ENCODE peak calls at places on chromosomes 11 and 22, in four cellular contexts. One of them, this sample, is unnamed.

GRCh38 chr11:34345012-34345804 is 12.6 kb downstream of the ABTB2 start:
- DNase-seq in tibial artery: peak
- DNase-seq in transverse colon: no peak
- DNase-seq in fibroblast of the aortic adventitia: peak
- DNase-seq in this sample: peak

GRCh38 chr11:114618139-114618538 is 22.6 kb upstream of the NXPE4 start:
- DNase-seq in tibial artery: no peak
- DNase-seq in transverse colon: no peak
- DNase-seq in fibroblast of the aortic adventitia: no peak
- DNase-seq in this sample: no peak

GRCh38 chr22:37061611-37062365 is 10.2 kb downstream of the KCTD17 start:
- DNase-seq in tibial artery: no peak
- DNase-seq in transverse colon: no peak
- DNase-seq in fibroblast of the aortic adventitia: no peak
- DNase-seq in this sample: no peak

GRCh38 chr22:26585104-26585790 is 4.7 kb downstream of the TPST2 start:
- DNase-seq in tibial artery: peak
- DNase-seq in transverse colon: no peak
- DNase-seq in fibroblast of the aortic adventitia: peak
- DNase-seq in this sample: peak

GRCh38 chr11:72930011-72930410 is 115.8 kb downstream of the ATG16L2 start:
- DNase-seq in tibial artery: no peak
- DNase-seq in transverse colon: no peak
- DNase-seq in fibroblast of the aortic adventitia: peak
- DNase-seq in this sample: peak

GRCh38 chr11:21567628-21568290 is 625.1 kb upstream of the ANO5 start:
- DNase-seq in tibial artery: no peak
- DNase-seq in transverse colon: no peak
- DNase-seq in fibroblast of the aortic adventitia: no peak
- DNase-seq in this sample: no peak

GRCh38 chr11:117197516-117198456 is 1.4 kb upstream of the TAGLN start:
- DNase-seq in tibial artery: peak
- DNase-seq in transverse colon: peak
- DNase-seq in fibroblast of the aortic adventitia: no peak
- DNase-seq in this sample: no peak

GRCh38 chr11:32610926-32611325 is 27.3 kb downstream of the EIF3M start:
- DNase-seq in tibial artery: no peak
- DNase-seq in transverse colon: no peak
- DNase-seq in fibroblast of the aortic adventitia: no peak
- DNase-seq in this sample: no peak

GRCh38 chr11:76629133-76629852 is 41.3 kb downstream of the LRRC32 start:
- DNase-seq in tibial artery: peak
- DNase-seq in transverse colon: peak
- DNase-seq in fibroblast of the aortic adventitia: peak
- DNase-seq in this sample: peak

GRCh38 chr22:24156146-24156914 is 25.0 kb upstream of the SUSD2 start:
- DNase-seq in tibial artery: no peak
- DNase-seq in transverse colon: peak
- DNase-seq in fibroblast of the aortic adventitia: peak
- DNase-seq in this sample: peak

DNA sequence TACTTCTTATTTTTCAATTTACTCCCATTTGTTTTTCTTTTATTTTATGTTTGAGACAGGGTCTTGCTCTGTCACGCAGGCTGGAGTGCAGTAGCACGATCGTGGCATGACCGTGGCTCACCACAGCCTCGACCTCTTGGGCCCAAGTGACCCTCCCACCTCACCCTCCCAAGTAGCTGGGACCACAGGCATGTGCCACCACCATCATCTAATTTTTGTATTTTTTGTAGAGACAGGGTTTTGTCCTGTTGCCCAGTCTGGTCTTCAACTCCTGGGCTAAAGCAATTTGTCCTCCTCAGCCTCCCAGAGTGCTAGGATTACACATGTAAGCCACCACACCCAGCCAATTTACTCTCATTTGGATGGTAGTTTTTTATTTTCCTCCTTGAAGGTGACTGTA is 679.3 kb upstream of the CCDC179 start:
- DNase-seq in tibial artery: no peak
- DNase-seq in transverse colon: no peak
- DNase-seq in fibroblast of the aortic adventitia: no peak
- DNase-seq in this sample: peak
- H3K4me3 ChIP-seq in tibial artery: no peak
- H3K4me3 ChIP-seq in transverse colon: no peak
- H3K4me3 ChIP-seq in fibroblast of the aortic adventitia: no peak
- H3K4me3 ChIP-seq in this sample: no peak

DNA sequence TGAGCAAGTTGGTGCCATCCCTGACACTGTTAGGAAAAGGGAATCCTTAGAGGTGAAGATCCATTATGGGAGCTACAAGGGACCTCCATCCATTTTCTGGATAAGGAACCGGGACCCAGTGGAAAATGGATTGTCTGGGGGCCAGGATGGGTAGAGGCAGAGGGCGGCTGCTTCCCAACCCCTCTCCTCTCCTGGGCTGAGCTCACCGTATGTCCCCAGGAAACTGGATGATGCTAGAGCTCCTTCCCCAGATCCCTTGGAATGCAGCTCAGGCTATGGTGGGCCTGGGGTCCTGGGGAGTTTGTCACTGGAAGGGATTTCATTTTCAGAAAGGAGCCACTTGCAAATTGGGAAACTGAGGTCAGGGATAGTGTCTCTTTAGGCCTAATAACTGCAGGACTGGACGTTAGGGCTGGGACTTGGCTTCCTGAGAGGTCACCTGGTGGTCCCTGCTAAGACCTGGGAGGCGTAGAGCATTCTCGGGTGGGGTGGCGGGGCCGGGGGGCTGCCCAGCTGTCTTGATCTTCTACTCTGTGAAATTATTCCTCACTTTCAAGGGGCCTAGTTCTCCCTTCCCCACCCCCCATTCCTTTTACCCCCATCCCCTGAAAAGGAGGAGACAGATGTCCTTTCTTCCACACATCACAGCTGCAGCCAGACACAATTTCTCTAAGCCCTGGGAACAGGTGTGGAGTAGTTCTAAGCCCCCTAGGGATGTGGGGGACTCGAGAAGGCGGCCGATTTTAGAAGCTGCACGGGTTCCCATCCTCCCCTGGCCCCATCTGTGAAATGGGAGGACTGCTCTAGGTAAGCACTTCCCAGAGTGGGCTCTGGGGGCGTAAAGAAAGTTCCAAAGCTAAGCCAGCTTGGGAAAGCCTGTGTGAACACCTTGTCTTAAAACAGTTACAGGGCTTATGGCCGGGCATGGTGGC is 99.8 kb downstream of the PKNOX2 start:
- DNase-seq in tibial artery: no peak
- DNase-seq in transverse colon: no peak
- DNase-seq in fibroblast of the aortic adventitia: no peak
- DNase-seq in this sample: no peak
- H3K4me3 ChIP-seq in tibial artery: no peak
- H3K4me3 ChIP-seq in transverse colon: no peak
- H3K4me3 ChIP-seq in fibroblast of the aortic adventitia: no peak
- H3K4me3 ChIP-seq in this sample: no peak

DNA sequence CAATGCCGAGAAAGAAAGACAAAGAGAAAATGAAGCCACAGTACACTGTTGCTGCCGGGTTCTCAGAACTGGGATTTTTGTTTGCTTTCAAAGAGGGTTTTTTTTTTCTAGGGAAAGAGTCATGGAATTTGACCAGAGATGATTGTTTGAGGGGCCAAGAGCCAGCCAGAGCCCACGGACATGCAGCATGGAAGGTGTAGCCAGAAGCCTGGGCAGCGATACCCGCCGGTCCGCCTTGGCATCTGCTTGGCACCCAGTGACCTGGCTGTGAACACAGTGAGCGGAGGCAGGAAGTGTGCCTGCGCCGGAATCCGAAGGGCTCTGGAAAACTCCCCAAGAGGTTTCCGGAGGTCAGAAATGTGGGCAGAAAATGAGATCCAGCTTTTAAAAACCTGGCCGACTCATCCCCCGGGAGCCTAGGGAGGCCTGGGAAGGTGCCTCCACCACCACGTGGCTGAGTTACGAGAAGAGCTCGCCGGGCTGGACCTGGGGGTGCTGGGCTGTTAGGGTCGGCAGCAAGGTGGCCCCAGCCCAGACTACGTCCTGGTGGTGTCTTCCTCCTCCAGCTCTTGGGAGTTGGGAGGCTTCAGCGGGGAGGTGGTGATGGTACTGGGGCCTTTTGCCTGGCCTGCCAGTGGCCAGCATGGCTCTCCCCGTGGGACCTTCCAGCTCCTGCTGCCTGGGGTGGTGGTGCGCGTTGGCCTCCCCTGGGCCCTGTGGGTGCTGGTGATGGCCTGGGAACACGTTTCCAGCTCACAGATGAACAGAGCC is 61.6 kb upstream of the PPARA start:
- DNase-seq in tibial artery: peak
- DNase-seq in transverse colon: no peak
- DNase-seq in fibroblast of the aortic adventitia: peak
- DNase-seq in this sample: peak
- H3K4me3 ChIP-seq in tibial artery: peak
- H3K4me3 ChIP-seq in transverse colon: peak
- H3K4me3 ChIP-seq in fibroblast of the aortic adventitia: peak
- H3K4me3 ChIP-seq in this sample: peak

GRCh38 chr11:125404811-125405481 is 91.1 kb downstream of the FEZ1 start:
- DNase-seq in tibial artery: peak
- DNase-seq in transverse colon: peak
- DNase-seq in fibroblast of the aortic adventitia: peak
- DNase-seq in this sample: peak
- H3K4me3 ChIP-seq in tibial artery: no peak
- H3K4me3 ChIP-seq in transverse colon: no peak
- H3K4me3 ChIP-seq in fibroblast of the aortic adventitia: no peak
- H3K4me3 ChIP-seq in this sample: no peak

GRCh38 chr22:21951062-21951461 is 1.6 kb downstream of the PPM1F start:
- DNase-seq in tibial artery: no peak
- DNase-seq in transverse colon: no peak
- DNase-seq in fibroblast of the aortic adventitia: no peak
- DNase-seq in this sample: no peak

GRCh38 chr22:21949569-21949918 is 3.1 kb downstream of the PPM1F start:
- DNase-seq in tibial artery: no peak
- DNase-seq in transverse colon: no peak
- DNase-seq in fibroblast of the aortic adventitia: no peak
- DNase-seq in this sample: no peak

GRCh38 chr22:21948824-21949568 is 3.7 kb downstream of the PPM1F start:
- DNase-seq in tibial artery: no peak
- DNase-seq in transverse colon: no peak
- DNase-seq in fibroblast of the aortic adventitia: no peak
- DNase-seq in this sample: no peak

GRCh38 chr22:21948390-21948789 is 4.3 kb downstream of the PPM1F start:
- DNase-seq in tibial artery: no peak
- DNase-seq in transverse colon: no peak
- DNase-seq in fibroblast of the aortic adventitia: no peak
- DNase-seq in this sample: no peak

GRCh38 chr22:21949948-21950347 is 2.7 kb downstream of the PPM1F start:
- DNase-seq in tibial artery: no peak
- DNase-seq in transverse colon: no peak
- DNase-seq in fibroblast of the aortic adventitia: no peak
- DNase-seq in this sample: no peak
- H3K4me3 ChIP-seq in tibial artery: no peak
- H3K4me3 ChIP-seq in transverse colon: no peak
- H3K4me3 ChIP-seq in fibroblast of the aortic adventitia: no peak
- H3K4me3 ChIP-seq in this sample: no peak

GRCh38 chr22:17997456-17997855 is 26.9 kb downstream of the MICAL3 start:
- DNase-seq in tibial artery: no peak
- DNase-seq in transverse colon: no peak
- DNase-seq in fibroblast of the aortic adventitia: no peak
- DNase-seq in this sample: no peak

GRCh38 chr22:17990942-17991341 is 33.4 kb downstream of the MICAL3 start:
- DNase-seq in tibial artery: no peak
- DNase-seq in transverse colon: no peak
- DNase-seq in fibroblast of the aortic adventitia: no peak
- DNase-seq in this sample: no peak

GRCh38 chr22:17990167-17990566 is 34.2 kb downstream of the MICAL3 start:
- DNase-seq in tibial artery: no peak
- DNase-seq in transverse colon: no peak
- DNase-seq in fibroblast of the aortic adventitia: no peak
- DNase-seq in this sample: no peak

GRCh38 chr22:17998913-17999312 is 25.4 kb downstream of the MICAL3 start:
- DNase-seq in tibial artery: no peak
- DNase-seq in transverse colon: no peak
- DNase-seq in fibroblast of the aortic adventitia: no peak
- DNase-seq in this sample: no peak

DNA sequence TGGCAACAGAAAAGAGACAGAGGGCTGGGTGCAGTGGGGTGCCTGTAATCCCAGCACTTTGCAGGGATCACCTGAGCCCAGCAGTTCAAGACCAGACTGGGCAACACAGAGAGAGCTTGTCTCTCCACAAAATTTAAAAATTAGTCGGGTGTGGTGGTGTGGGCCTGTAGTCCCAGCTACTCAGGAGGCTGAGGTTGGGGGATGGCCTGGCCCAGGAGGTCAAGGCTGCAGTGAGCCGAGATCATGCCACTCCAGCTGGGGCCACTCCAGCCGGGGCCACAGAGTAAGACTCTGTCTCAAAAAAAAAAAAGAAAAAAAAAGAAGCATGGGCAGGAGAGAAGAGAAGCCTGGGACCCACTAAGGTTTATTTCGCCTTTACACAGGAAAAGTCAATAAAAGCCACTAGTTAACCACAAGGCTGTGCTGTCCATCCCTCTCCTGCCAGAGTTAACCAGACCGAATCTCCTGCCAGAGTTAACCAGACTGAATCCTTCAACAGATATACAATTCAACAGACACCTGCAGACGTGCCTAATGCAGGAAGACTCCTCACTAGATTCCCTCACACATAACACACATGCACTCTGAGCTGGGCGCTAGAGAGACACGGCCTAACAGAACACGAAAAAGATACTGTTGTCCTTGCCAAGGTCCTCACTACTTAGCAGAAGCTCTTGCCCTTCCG is 29.8 kb downstream of the MICAL3 start:
- DNase-seq in tibial artery: no peak
- DNase-seq in transverse colon: no peak
- DNase-seq in fibroblast of the aortic adventitia: no peak
- DNase-seq in this sample: no peak
- H3K4me3 ChIP-seq in tibial artery: no peak
- H3K4me3 ChIP-seq in transverse colon: no peak
- H3K4me3 ChIP-seq in fibroblast of the aortic adventitia: no peak
- H3K4me3 ChIP-seq in this sample: no peak

GRCh38 chr11:62883677-62884076 is 3.0 kb downstream of the SLC3A2 start:
- DNase-seq in tibial artery: no peak
- DNase-seq in transverse colon: no peak
- DNase-seq in fibroblast of the aortic adventitia: no peak
- DNase-seq in this sample: no peak
- H3K4me3 ChIP-seq in tibial artery: no peak
- H3K4me3 ChIP-seq in transverse colon: no peak
- H3K4me3 ChIP-seq in fibroblast of the aortic adventitia: peak
- H3K4me3 ChIP-seq in this sample: peak

GRCh38 chr11:107780775-107781174 is 68.9 kb upstream of the SLN start:
- DNase-seq in tibial artery: no peak
- DNase-seq in transverse colon: no peak
- DNase-seq in fibroblast of the aortic adventitia: peak
- DNase-seq in this sample: no peak

GRCh38 chr11:107789767-107790166 is 68.8 kb downstream of the SLC35F2 start:
- DNase-seq in tibial artery: no peak
- DNase-seq in transverse colon: no peak
- DNase-seq in fibroblast of the aortic adventitia: no peak
- DNase-seq in this sample: no peak

GRCh38 chr11:107783121-107783520 is 71.3 kb upstream of the SLN start:
- DNase-seq in tibial artery: no peak
- DNase-seq in transverse colon: no peak
- DNase-seq in fibroblast of the aortic adventitia: no peak
- DNase-seq in this sample: no peak

GRCh38 chr11:107787733-107788132 is 70.9 kb downstream of the SLC35F2 start:
- DNase-seq in tibial artery: no peak
- DNase-seq in transverse colon: no peak
- DNase-seq in fibroblast of the aortic adventitia: no peak
- DNase-seq in this sample: no peak

GRCh38 chr11:107785401-107785800 is 73.2 kb downstream of the SLC35F2 start:
- DNase-seq in tibial artery: no peak
- DNase-seq in transverse colon: no peak
- DNase-seq in fibroblast of the aortic adventitia: no peak
- DNase-seq in this sample: no peak
- H3K4me3 ChIP-seq in tibial artery: no peak
- H3K4me3 ChIP-seq in transverse colon: no peak
- H3K4me3 ChIP-seq in fibroblast of the aortic adventitia: no peak
- H3K4me3 ChIP-seq in this sample: no peak